ENCODE peak calls at places on chromosomes 4 and X, in six cellular contexts. P is activated CD8-positive, alpha-beta memory T cell treated with anti-CD3 and anti-CD28 coated beads for 4 hours; B is CD8-positive, alpha-beta memory T cell; Z is uterus; X is MCF 10A; N is ELR. T is an unnamed sample.

GRCh38 chrX:125203737-125204578 is 115.7 kb upstream of the TEX13C start:
- DNase-seq in B (no peak), P (no peak), N (no peak), X (no peak), Z (peak; percentile 16), T (no peak)

GRCh38 chr4:82787342-82787741 is 11.3 kb downstream of the SCD5 start:
- DNase-seq in N (peak; percentile 43), X (peak; percentile 91), B (no peak), P (no peak), Z (no peak), T (no peak)

GRCh38 chrX:78979789-78980464 is 34.7 kb downstream of the P2RY10 start:
- DNase-seq in P (no peak), N (no peak), Z (no peak), B (no peak), X (peak; percentile 11), T (no peak)

GRCh38 chr4:6742989-6743388 is 27.0 kb downstream of the BLOC1S4 start:
- DNase-seq in P (no peak), Z (no peak), B (no peak), N (no peak), X (no peak), T (no peak)

GRCh38 chr4:15779336-15779735 is 1.2 kb downstream of the CD38 start:
- DNase-seq in N (peak; percentile 65), Z (peak; percentile 41), P (no peak), X (peak; percentile 81), B (no peak), T (no peak)

GRCh38 chr4:36773467-36773866 is 471.1 kb upstream of the NWD2 start:
- DNase-seq in N (no peak), B (no peak), X (no peak), Z (no peak), P (no peak), T (no peak)

GRCh38 chr4:83083925-83084475 is 30.5 kb downstream of the PLAC8 start:
- DNase-seq in X (no peak), N (no peak), B (peak; percentile 82), Z (no peak), P (no peak), T (no peak)

GRCh38 chr4:162458051-162458450 is 294.3 kb upstream of the FSTL5 start:
- DNase-seq in P (no peak), Z (no peak), B (no peak), X (no peak), N (no peak), T (no peak)

GRCh38 chr4:858831-859451 is 33.0 kb upstream of the CPLX1 start:
- DNase-seq in Z (no peak), N (no peak), B (no peak), P (no peak), X (no peak), T (no peak)

GRCh38 chr4:8228319-8229250 is 29.5 kb downstream of the SH3TC1 start:
- DNase-seq in N (peak; percentile 65), B (peak; percentile 86), Z (peak; percentile 58), X (peak; percentile 91), P (peak; percentile 73), T (peak; percentile 61)

GRCh38 chr4:83334425-83335241 is at the start of gene HPSE:
- DNase-seq in N (peak; percentile 68), P (peak; percentile 39), B (peak; percentile 63), Z (peak; percentile 64), X (peak; percentile 92), T (peak; percentile 72)

GRCh38 chr4:110970642-110971041 is 347.8 kb upstream of the PITX2 start:
- DNase-seq in Z (no peak), N (peak; percentile 72), X (peak; percentile 68), P (no peak), B (no peak), T (no peak)

GRCh38 chr4:138562544-138562961 is 320.4 kb upstream of the SLC7A11 start:
- DNase-seq in X (peak; percentile 39), N (peak; percentile 36), B (no peak), Z (no peak), P (no peak), T (no peak)

GRCh38 chr4:115233600-115233999 is 120.2 kb upstream of the NDST4 start:
- DNase-seq in N (no peak), Z (no peak), B (no peak), X (no peak), P (no peak), T (no peak)

GRCh38 chr4:73867783-73868182 is 1.4 kb upstream of the CXCL1 start:
- DNase-seq in N (peak; percentile 60), B (no peak), X (peak; percentile 85), Z (no peak), P (no peak), T (no peak)

GRCh38 chrX:45771560-45772340 is 571.1 kb upstream of the DIPK2B start:
- DNase-seq in P (no peak), B (peak; percentile 58), N (peak; percentile 87), X (no peak), Z (no peak), T (no peak)

GRCh38 chr4:101415962-101416361 is 68.6 kb upstream of the PPP3CA start:
- DNase-seq in N (no peak), B (no peak), Z (no peak), P (no peak), X (no peak), T (no peak)

GRCh38 chrX:100587846-100588245 is 3.1 kb downstream of the TNMD start:
- DNase-seq in X (no peak), B (no peak), Z (no peak), P (no peak), N (no peak), T (no peak)

GRCh38 chr4:42268824-42269223 is 116.4 kb upstream of the BEND4 start:
- DNase-seq in P (no peak), Z (no peak), X (no peak), B (no peak), N (no peak), T (no peak)